ENCODE peak calls at places on chromosomes 5 and 9, in seven cellular contexts. One of them, this sample, is unnamed.

GRCh38 chr5:90740244-90740799 is 181.7 kb downstream of the ADGRV1 start:
- DNase-seq in GM23338: peak; percentile 32
- DNase-seq in lower leg skin: no peak
- DNase-seq in prostate gland: no peak
- DNase-seq in MM.1S: no peak
- DNase-seq in CD8-positive, alpha-beta T cell: no peak
- DNase-seq in HFF-Myc: no peak
- DNase-seq in this sample: no peak

GRCh38 chr5:155024015-155024414 is 10.5 kb downstream of the KIF4B start:
- DNase-seq in GM23338: peak; percentile 74
- DNase-seq in lower leg skin: no peak
- DNase-seq in prostate gland: no peak
- DNase-seq in MM.1S: no peak
- DNase-seq in CD8-positive, alpha-beta T cell: no peak
- DNase-seq in HFF-Myc: no peak
- DNase-seq in this sample: no peak

GRCh38 chr5:37071901-37072581 is 177.1 kb downstream of the CPLANE1 start:
- DNase-seq in GM23338: no peak
- DNase-seq in lower leg skin: no peak
- DNase-seq in prostate gland: no peak
- DNase-seq in MM.1S: no peak
- DNase-seq in CD8-positive, alpha-beta T cell: no peak
- DNase-seq in HFF-Myc: peak; percentile 3
- DNase-seq in this sample: peak; percentile 84

GRCh38 chr9:121650220-121651013 is 1.0 kb upstream of the DAB2IP start:
- DNase-seq in GM23338: peak; percentile 93
- DNase-seq in lower leg skin: no peak
- DNase-seq in prostate gland: no peak
- DNase-seq in MM.1S: no peak
- DNase-seq in CD8-positive, alpha-beta T cell: no peak
- DNase-seq in HFF-Myc: peak; percentile 48
- DNase-seq in this sample: peak; percentile 30

GRCh38 chr5:176712546-176713297 is 65.4 kb downstream of the TSPAN17 start:
- DNase-seq in GM23338: no peak
- DNase-seq in lower leg skin: no peak
- DNase-seq in prostate gland: no peak
- DNase-seq in MM.1S: no peak
- DNase-seq in CD8-positive, alpha-beta T cell: no peak
- DNase-seq in HFF-Myc: no peak
- DNase-seq in this sample: no peak

GRCh38 chr5:74767579-74767913 is 497 bp downstream of the NSA2 start:
- DNase-seq in GM23338: peak; percentile 47
- DNase-seq in lower leg skin: peak; percentile 19
- DNase-seq in prostate gland: peak; percentile 4
- DNase-seq in MM.1S: peak; percentile 20
- DNase-seq in CD8-positive, alpha-beta T cell: peak; percentile 30
- DNase-seq in HFF-Myc: no peak
- DNase-seq in this sample: no peak

GRCh38 chr5:77101298-77101697 is 14.2 kb upstream of the ZBED3 start:
- DNase-seq in GM23338: no peak
- DNase-seq in lower leg skin: no peak
- DNase-seq in prostate gland: no peak
- DNase-seq in MM.1S: no peak
- DNase-seq in CD8-positive, alpha-beta T cell: no peak
- DNase-seq in HFF-Myc: no peak
- DNase-seq in this sample: peak; percentile 39

GRCh38 chr9:123376218-123377071 is 20.4 kb downstream of the CRB2 start:
- DNase-seq in GM23338: no peak
- DNase-seq in lower leg skin: no peak
- DNase-seq in prostate gland: no peak
- DNase-seq in MM.1S: no peak
- DNase-seq in CD8-positive, alpha-beta T cell: peak; percentile 10
- DNase-seq in HFF-Myc: no peak
- DNase-seq in this sample: no peak

GRCh38 chr9:36991516-36992134 is 42.4 kb downstream of the PAX5 start:
- DNase-seq in GM23338: peak; percentile 75
- DNase-seq in lower leg skin: no peak
- DNase-seq in prostate gland: no peak
- DNase-seq in MM.1S: peak; percentile 20
- DNase-seq in CD8-positive, alpha-beta T cell: no peak
- DNase-seq in HFF-Myc: no peak
- DNase-seq in this sample: peak; percentile 5

GRCh38 chr9:69590241-69590640 is 81.9 kb downstream of the APBA1 start:
- DNase-seq in GM23338: no peak
- DNase-seq in lower leg skin: no peak
- DNase-seq in prostate gland: no peak
- DNase-seq in MM.1S: no peak
- DNase-seq in CD8-positive, alpha-beta T cell: no peak
- DNase-seq in HFF-Myc: no peak
- DNase-seq in this sample: no peak

GRCh38 chr5:40017151-40017550 is 592.4 kb upstream of the DAB2 start:
- DNase-seq in GM23338: no peak
- DNase-seq in lower leg skin: no peak
- DNase-seq in prostate gland: no peak
- DNase-seq in MM.1S: no peak
- DNase-seq in CD8-positive, alpha-beta T cell: no peak
- DNase-seq in HFF-Myc: no peak
- DNase-seq in this sample: no peak

GRCh38 chr5:96149546-96149945 is 187.9 kb upstream of the ELL2 start:
- DNase-seq in GM23338: no peak
- DNase-seq in lower leg skin: peak; percentile 47
- DNase-seq in prostate gland: peak; percentile 44
- DNase-seq in MM.1S: peak; percentile 45
- DNase-seq in CD8-positive, alpha-beta T cell: no peak
- DNase-seq in HFF-Myc: no peak
- DNase-seq in this sample: no peak

GRCh38 chr5:6468104-6468503 is 19.4 kb downstream of the UBE2QL1 start:
- DNase-seq in GM23338: peak; percentile 33
- DNase-seq in lower leg skin: no peak
- DNase-seq in prostate gland: no peak
- DNase-seq in MM.1S: no peak
- DNase-seq in CD8-positive, alpha-beta T cell: no peak
- DNase-seq in HFF-Myc: no peak
- DNase-seq in this sample: no peak

GRCh38 chr9:33263131-33263935 is 1.2 kb downstream of the BAG1 start:
- DNase-seq in GM23338: peak; percentile 32
- DNase-seq in lower leg skin: no peak
- DNase-seq in prostate gland: peak; percentile 15
- DNase-seq in MM.1S: peak; percentile 28
- DNase-seq in CD8-positive, alpha-beta T cell: no peak
- DNase-seq in HFF-Myc: no peak
- DNase-seq in this sample: peak; percentile 21

GRCh38 chr5:167961731-167962130 is 329.7 kb upstream of the WWC1 start:
- DNase-seq in GM23338: no peak
- DNase-seq in lower leg skin: no peak
- DNase-seq in prostate gland: no peak
- DNase-seq in MM.1S: no peak
- DNase-seq in CD8-positive, alpha-beta T cell: no peak
- DNase-seq in HFF-Myc: no peak
- DNase-seq in this sample: no peak

GRCh38 chr5:150153957-150154617 is 1.6 kb downstream of the PDGFRB start:
- DNase-seq in GM23338: peak; percentile 57
- DNase-seq in lower leg skin: no peak
- DNase-seq in prostate gland: no peak
- DNase-seq in MM.1S: no peak
- DNase-seq in CD8-positive, alpha-beta T cell: no peak
- DNase-seq in HFF-Myc: no peak
- DNase-seq in this sample: peak; percentile 73
- TF ChIP-seq CTCF in GM23338: no peak
- TF ChIP-seq CTCF in lower leg skin: no peak
- TF ChIP-seq CTCF in prostate gland: no peak
- TF ChIP-seq CTCF in MM.1S: no peak
- TF ChIP-seq CTCF in CD8-positive, alpha-beta T cell: no peak
- TF ChIP-seq CTCF in HFF-Myc: no peak
- TF ChIP-seq CTCF in this sample: no peak

GRCh38 chr5:102818345-102818744 is 63.2 kb downstream of the PAM start:
- DNase-seq in GM23338: no peak
- DNase-seq in lower leg skin: no peak
- DNase-seq in prostate gland: no peak
- DNase-seq in MM.1S: no peak
- DNase-seq in CD8-positive, alpha-beta T cell: no peak
- DNase-seq in HFF-Myc: no peak
- DNase-seq in this sample: no peak

GRCh38 chr5:102813740-102814139 is 58.6 kb downstream of the PAM start:
- DNase-seq in GM23338: no peak
- DNase-seq in lower leg skin: no peak
- DNase-seq in prostate gland: no peak
- DNase-seq in MM.1S: no peak
- DNase-seq in CD8-positive, alpha-beta T cell: no peak
- DNase-seq in HFF-Myc: no peak
- DNase-seq in this sample: no peak

GRCh38 chr5:102815560-102816324 is 60.6 kb downstream of the PAM start:
- DNase-seq in GM23338: no peak
- DNase-seq in lower leg skin: no peak
- DNase-seq in prostate gland: no peak
- DNase-seq in MM.1S: no peak
- DNase-seq in CD8-positive, alpha-beta T cell: no peak
- DNase-seq in HFF-Myc: no peak
- DNase-seq in this sample: peak; percentile 22

GRCh38 chr5:102811962-102812361 is 56.9 kb downstream of the PAM start:
- DNase-seq in GM23338: no peak
- DNase-seq in lower leg skin: no peak
- DNase-seq in prostate gland: no peak
- DNase-seq in MM.1S: no peak
- DNase-seq in CD8-positive, alpha-beta T cell: no peak
- DNase-seq in HFF-Myc: peak; percentile 79
- DNase-seq in this sample: peak; percentile 77

GRCh38 chr5:102815084-102815483 is 60.0 kb downstream of the PAM start:
- DNase-seq in GM23338: no peak
- DNase-seq in lower leg skin: no peak
- DNase-seq in prostate gland: no peak
- DNase-seq in MM.1S: no peak
- DNase-seq in CD8-positive, alpha-beta T cell: no peak
- DNase-seq in HFF-Myc: no peak
- DNase-seq in this sample: no peak
- H3K4me3 ChIP-seq in GM23338: no peak overlapping the region
- H3K4me3 ChIP-seq in lower leg skin: no peak overlapping the region
- H3K4me3 ChIP-seq in prostate gland: no peak overlapping the region
- H3K4me3 ChIP-seq in MM.1S: no peak overlapping the region
- H3K4me3 ChIP-seq in CD8-positive, alpha-beta T cell: no peak overlapping the region
- H3K4me3 ChIP-seq in HFF-Myc: no peak overlapping the region
- H3K4me3 ChIP-seq in this sample: no peak overlapping the region

GRCh38 chr9:132670359-132670815 is at the start of gene GTF3C4:
- DNase-seq in GM23338: peak; percentile 89
- DNase-seq in lower leg skin: peak; percentile 76
- DNase-seq in prostate gland: peak; percentile 77
- DNase-seq in MM.1S: peak; percentile 78
- DNase-seq in CD8-positive, alpha-beta T cell: peak; percentile 88
- DNase-seq in HFF-Myc: no peak
- DNase-seq in this sample: no peak
- TF ChIP-seq CTCF in GM23338: no peak
- TF ChIP-seq CTCF in lower leg skin: no peak
- TF ChIP-seq CTCF in prostate gland: no peak
- TF ChIP-seq CTCF in MM.1S: no peak
- TF ChIP-seq CTCF in CD8-positive, alpha-beta T cell: no peak
- TF ChIP-seq CTCF in HFF-Myc: no peak
- TF ChIP-seq CTCF in this sample: no peak

GRCh38 chr5:2110934-2111462 is 228.3 kb upstream of the IRX4 start:
- DNase-seq in GM23338: no peak
- DNase-seq in lower leg skin: no peak
- DNase-seq in prostate gland: no peak
- DNase-seq in MM.1S: no peak
- DNase-seq in CD8-positive, alpha-beta T cell: no peak
- DNase-seq in HFF-Myc: no peak
- DNase-seq in this sample: no peak
- H3K4me3 ChIP-seq in GM23338: no peak overlapping the region
- H3K4me3 ChIP-seq in lower leg skin: no peak overlapping the region
- H3K4me3 ChIP-seq in prostate gland: no peak overlapping the region
- H3K4me3 ChIP-seq in MM.1S: no peak overlapping the region
- H3K4me3 ChIP-seq in CD8-positive, alpha-beta T cell: no peak overlapping the region
- H3K4me3 ChIP-seq in HFF-Myc: no peak overlapping the region
- H3K4me3 ChIP-seq in this sample: no peak overlapping the region

GRCh38 chr9:105694320-105694847 is at the start of gene TMEM38B:
- DNase-seq in GM23338: peak; percentile 86
- DNase-seq in lower leg skin: peak; percentile 66
- DNase-seq in prostate gland: peak; percentile 76
- DNase-seq in MM.1S: peak; percentile 89
- DNase-seq in CD8-positive, alpha-beta T cell: peak; percentile 73
- DNase-seq in HFF-Myc: no peak
- DNase-seq in this sample: peak; percentile 71

GRCh38 chr9:105693435-105694275 is 686 bp upstream of the TMEM38B start:
- DNase-seq in GM23338: peak; percentile 28
- DNase-seq in lower leg skin: no peak
- DNase-seq in prostate gland: no peak
- DNase-seq in MM.1S: peak; percentile 19
- DNase-seq in CD8-positive, alpha-beta T cell: no peak
- DNase-seq in HFF-Myc: no peak
- DNase-seq in this sample: no peak

GRCh38 chr9:105694848-105695581 is 674 bp downstream of the TMEM38B start:
- DNase-seq in GM23338: peak; percentile 80
- DNase-seq in lower leg skin: peak; percentile 56
- DNase-seq in prostate gland: peak; percentile 65
- DNase-seq in MM.1S: peak; percentile 64
- DNase-seq in CD8-positive, alpha-beta T cell: peak; percentile 51
- DNase-seq in HFF-Myc: no peak
- DNase-seq in this sample: peak; percentile 41

GRCh38 chr9:105686936-105687335 is 7.4 kb upstream of the TMEM38B start:
- DNase-seq in GM23338: no peak
- DNase-seq in lower leg skin: no peak
- DNase-seq in prostate gland: no peak
- DNase-seq in MM.1S: no peak
- DNase-seq in CD8-positive, alpha-beta T cell: no peak
- DNase-seq in HFF-Myc: no peak
- DNase-seq in this sample: no peak

DNA sequence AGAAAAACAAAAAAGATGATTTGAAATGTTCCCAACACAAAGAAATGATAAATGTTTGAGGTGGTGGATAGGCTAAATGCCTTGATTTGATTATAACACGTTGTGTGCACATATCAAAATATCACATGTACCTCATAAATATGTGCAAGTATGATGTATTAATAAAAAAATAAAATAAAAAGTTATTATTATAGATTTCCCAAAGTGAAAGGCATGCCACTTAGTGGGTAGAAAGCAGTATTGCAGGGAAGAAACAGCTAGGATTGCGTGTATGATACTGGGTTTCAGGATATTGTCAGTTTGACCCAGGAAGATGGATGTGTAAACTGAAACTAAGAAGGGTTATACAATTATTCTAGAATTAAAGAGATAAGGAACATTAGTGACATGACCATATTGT is 3.6 kb upstream of the TMEM38B start:
- DNase-seq in GM23338: peak; percentile 34
- DNase-seq in lower leg skin: no peak
- DNase-seq in prostate gland: no peak
- DNase-seq in MM.1S: no peak
- DNase-seq in CD8-positive, alpha-beta T cell: no peak
- DNase-seq in HFF-Myc: no peak
- DNase-seq in this sample: no peak
- TF ChIP-seq CTCF in GM23338: peak; percentile 37
- TF ChIP-seq CTCF in lower leg skin: no peak
- TF ChIP-seq CTCF in prostate gland: no peak
- TF ChIP-seq CTCF in MM.1S: peak; percentile 15
- TF ChIP-seq CTCF in CD8-positive, alpha-beta T cell: peak; percentile 20
- TF ChIP-seq CTCF in HFF-Myc: peak; percentile 36
- TF ChIP-seq CTCF in this sample: peak; percentile 59

This sample was measured in astrocyte of the spinal cord.